ENCODE peak calls at places on chromosomes 6 and 20, in seven cellular contexts. One of them, this sample, is unnamed.

GRCh38 chr20:34825530-34826362 is at the start of gene NCOA6:
- DNase-seq in SK-N-SH: peak; percentile 97
- DNase-seq in K562: peak; percentile 92
- DNase-seq in H1: peak; percentile 13
- DNase-seq in GM12878: no peak
- DNase-seq in NT2/D1: peak; percentile 50
- DNase-seq in HCT116: peak; percentile 50
- DNase-seq in this sample: peak; percentile 76

GRCh38 chr6:127971945-127972391 is 71.1 kb upstream of the THEMIS start:
- DNase-seq in SK-N-SH: no peak
- DNase-seq in K562: no peak
- DNase-seq in H1: no peak
- DNase-seq in GM12878: no peak
- DNase-seq in NT2/D1: no peak
- DNase-seq in HCT116: no peak
- DNase-seq in this sample: peak; percentile 6

GRCh38 chr6:154894903-154895302 is 100.2 kb upstream of the TIAM2 start:
- DNase-seq in SK-N-SH: no peak
- DNase-seq in K562: no peak
- DNase-seq in H1: no peak
- DNase-seq in GM12878: no peak
- DNase-seq in NT2/D1: no peak
- DNase-seq in HCT116: no peak
- DNase-seq in this sample: no peak

GRCh38 chr6:48176909-48177308 is 65.9 kb upstream of the PTCHD4 start:
- DNase-seq in SK-N-SH: no peak
- DNase-seq in K562: no peak
- DNase-seq in H1: no peak
- DNase-seq in GM12878: no peak
- DNase-seq in NT2/D1: no peak
- DNase-seq in HCT116: no peak
- DNase-seq in this sample: no peak

GRCh38 chr6:137222376-137222775 is 3.2 kb upstream of the IFNGR1 start:
- DNase-seq in SK-N-SH: no peak
- DNase-seq in K562: no peak
- DNase-seq in H1: no peak
- DNase-seq in GM12878: no peak
- DNase-seq in NT2/D1: no peak
- DNase-seq in HCT116: no peak
- DNase-seq in this sample: no peak

GRCh38 chr6:3457710-3458605 is 1.1 kb upstream of the SLC22A23 start:
- DNase-seq in SK-N-SH: peak; percentile 37
- DNase-seq in K562: peak; percentile 50
- DNase-seq in H1: no peak
- DNase-seq in GM12878: no peak
- DNase-seq in NT2/D1: no peak
- DNase-seq in HCT116: peak; percentile 42
- DNase-seq in this sample: peak; percentile 37

GRCh38 chr20:9918360-9918759 is 79.5 kb upstream of the PAK5 start:
- DNase-seq in SK-N-SH: no peak
- DNase-seq in K562: no peak
- DNase-seq in H1: no peak
- DNase-seq in GM12878: no peak
- DNase-seq in NT2/D1: no peak
- DNase-seq in HCT116: no peak
- DNase-seq in this sample: no peak

GRCh38 chr6:141667580-141668309 is 465.0 kb upstream of the GJE1 start:
- DNase-seq in SK-N-SH: no peak
- DNase-seq in K562: no peak
- DNase-seq in H1: no peak
- DNase-seq in GM12878: no peak
- DNase-seq in NT2/D1: no peak
- DNase-seq in HCT116: no peak
- DNase-seq in this sample: no peak

GRCh38 chr6:161138545-161139303 is 135.1 kb downstream of the AGPAT4 start:
- DNase-seq in SK-N-SH: no peak
- DNase-seq in K562: no peak
- DNase-seq in H1: no peak
- DNase-seq in GM12878: no peak
- DNase-seq in NT2/D1: no peak
- DNase-seq in HCT116: no peak
- DNase-seq in this sample: no peak

GRCh38 chr6:168179702-168180382 is 100.8 kb upstream of the FRMD1 start:
- DNase-seq in SK-N-SH: no peak
- DNase-seq in K562: no peak
- DNase-seq in H1: no peak
- DNase-seq in GM12878: no peak
- DNase-seq in NT2/D1: no peak
- DNase-seq in HCT116: no peak
- DNase-seq in this sample: no peak

GRCh38 chr20:35013421-35014411 is 58.0 kb downstream of the MYH7B start:
- DNase-seq in SK-N-SH: peak; percentile 48
- DNase-seq in K562: no peak
- DNase-seq in H1: no peak
- DNase-seq in GM12878: no peak
- DNase-seq in NT2/D1: no peak
- DNase-seq in HCT116: no peak
- DNase-seq in this sample: no peak

GRCh38 chr6:138540468-138540867 is 41.2 kb upstream of the NHSL1 start:
- DNase-seq in SK-N-SH: no peak
- DNase-seq in K562: no peak
- DNase-seq in H1: no peak
- DNase-seq in GM12878: no peak
- DNase-seq in NT2/D1: no peak
- DNase-seq in HCT116: no peak
- DNase-seq in this sample: no peak

GRCh38 chr6:141347075-141347474 is 785.6 kb upstream of the GJE1 start:
- DNase-seq in SK-N-SH: no peak
- DNase-seq in K562: no peak
- DNase-seq in H1: no peak
- DNase-seq in GM12878: no peak
- DNase-seq in NT2/D1: no peak
- DNase-seq in HCT116: no peak
- DNase-seq in this sample: no peak

GRCh38 chr6:119148102-119148824 is 69.8 kb upstream of the FAM184A start:
- DNase-seq in SK-N-SH: peak; percentile 66
- DNase-seq in K562: peak; percentile 47
- DNase-seq in H1: no peak
- DNase-seq in GM12878: no peak
- DNase-seq in NT2/D1: peak; percentile 15
- DNase-seq in HCT116: peak; percentile 62
- DNase-seq in this sample: peak; percentile 79

GRCh38 chr6:42276008-42276890 is 58.6 kb upstream of the MRPS10 start:
- DNase-seq in SK-N-SH: no peak
- DNase-seq in K562: no peak
- DNase-seq in H1: no peak
- DNase-seq in GM12878: no peak
- DNase-seq in NT2/D1: no peak
- DNase-seq in HCT116: no peak
- DNase-seq in this sample: no peak

GRCh38 chr6:113862112-113862511 is 5.0 kb downstream of the MARCKS start:
- DNase-seq in SK-N-SH: no peak
- DNase-seq in K562: no peak
- DNase-seq in H1: no peak
- DNase-seq in GM12878: no peak
- DNase-seq in NT2/D1: no peak
- DNase-seq in HCT116: no peak
- DNase-seq in this sample: no peak

GRCh38 chr20:47355489-47356219 is 845 bp downstream of the ZMYND8 start:
- DNase-seq in SK-N-SH: no peak
- DNase-seq in K562: no peak
- DNase-seq in H1: no peak
- DNase-seq in GM12878: no peak
- DNase-seq in NT2/D1: no peak
- DNase-seq in HCT116: no peak
- DNase-seq in this sample: no peak

GRCh38 chr20:55160022-55160421 is 684.6 kb downstream of the DOK5 start:
- DNase-seq in SK-N-SH: no peak
- DNase-seq in K562: no peak
- DNase-seq in H1: no peak
- DNase-seq in GM12878: no peak
- DNase-seq in NT2/D1: no peak
- DNase-seq in HCT116: no peak
- DNase-seq in this sample: no peak

GRCh38 chr6:169800668-169801395 is 49.4 kb downstream of the ERMARD start:
- DNase-seq in SK-N-SH: no peak
- DNase-seq in K562: no peak
- DNase-seq in H1: no peak
- DNase-seq in GM12878: no peak
- DNase-seq in NT2/D1: no peak
- DNase-seq in HCT116: peak; percentile 13
- DNase-seq in this sample: peak; percentile 91
- TF ChIP-seq YY1 in SK-N-SH: no peak
- TF ChIP-seq YY1 in K562: no peak
- TF ChIP-seq YY1 in H1: no peak
- TF ChIP-seq YY1 in GM12878: no peak
- TF ChIP-seq YY1 in NT2/D1: no peak
- TF ChIP-seq YY1 in HCT116: no peak
- TF ChIP-seq YY1 in this sample: no peak

GRCh38 chr20:63132715-63133471 is 83.0 kb downstream of the YTHDF1 start:
- DNase-seq in SK-N-SH: no peak
- DNase-seq in K562: no peak
- DNase-seq in H1: no peak
- DNase-seq in GM12878: no peak
- DNase-seq in NT2/D1: no peak
- DNase-seq in HCT116: no peak
- DNase-seq in this sample: no peak

GRCh38 chr20:63133481-63134091 is 82.3 kb downstream of the YTHDF1 start:
- DNase-seq in SK-N-SH: no peak
- DNase-seq in K562: no peak
- DNase-seq in H1: no peak
- DNase-seq in GM12878: no peak
- DNase-seq in NT2/D1: no peak
- DNase-seq in HCT116: no peak
- DNase-seq in this sample: no peak

GRCh38 chr20:63130654-63131577 is 85.0 kb downstream of the YTHDF1 start:
- DNase-seq in SK-N-SH: no peak
- DNase-seq in K562: no peak
- DNase-seq in H1: no peak
- DNase-seq in GM12878: no peak
- DNase-seq in NT2/D1: no peak
- DNase-seq in HCT116: no peak
- DNase-seq in this sample: no peak

GRCh38 chr20:63134201-63134612 is 81.7 kb downstream of the YTHDF1 start:
- DNase-seq in SK-N-SH: no peak
- DNase-seq in K562: peak; percentile 39
- DNase-seq in H1: no peak
- DNase-seq in GM12878: no peak
- DNase-seq in NT2/D1: no peak
- DNase-seq in HCT116: no peak
- DNase-seq in this sample: no peak

DNA sequence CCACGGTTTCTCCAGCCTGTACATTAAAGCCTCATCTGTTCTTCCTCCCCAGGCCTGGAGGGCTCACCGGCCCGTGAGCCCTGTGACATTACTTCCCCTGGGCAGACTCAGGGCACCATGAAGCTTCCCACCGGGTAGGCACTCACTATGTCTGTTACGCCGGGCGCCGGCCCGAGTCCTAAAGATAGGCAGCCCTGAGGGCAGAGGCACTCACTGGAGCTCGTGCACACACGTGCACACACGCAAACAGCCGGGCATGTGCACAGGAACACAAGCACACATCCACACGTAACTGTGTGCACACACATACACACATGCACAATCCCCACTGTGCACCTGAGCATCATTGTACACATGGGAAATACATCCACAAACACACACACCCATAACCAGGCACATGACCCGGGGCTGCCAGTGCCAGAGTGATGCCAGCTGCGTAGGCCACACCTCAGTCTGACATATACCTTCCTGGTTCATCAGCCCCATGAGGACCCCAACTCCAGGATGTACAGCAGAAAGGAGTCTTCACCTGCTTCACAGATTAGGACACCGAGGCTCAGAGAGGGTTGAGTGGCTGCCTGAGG is 83.7 kb downstream of the YTHDF1 start:
- DNase-seq in SK-N-SH: no peak
- DNase-seq in K562: no peak
- DNase-seq in H1: no peak
- DNase-seq in GM12878: no peak
- DNase-seq in NT2/D1: no peak
- DNase-seq in HCT116: no peak
- DNase-seq in this sample: no peak
- TF ChIP-seq YY1 in SK-N-SH: no peak
- TF ChIP-seq YY1 in K562: no peak
- TF ChIP-seq YY1 in H1: no peak
- TF ChIP-seq YY1 in GM12878: no peak
- TF ChIP-seq YY1 in NT2/D1: no peak
- TF ChIP-seq YY1 in HCT116: no peak
- TF ChIP-seq YY1 in this sample: no peak

GRCh38 chr6:17293395-17293794 is 12.2 kb downstream of the RBM24 start:
- DNase-seq in SK-N-SH: no peak
- DNase-seq in K562: no peak
- DNase-seq in H1: no peak
- DNase-seq in GM12878: no peak
- DNase-seq in NT2/D1: no peak
- DNase-seq in HCT116: no peak
- DNase-seq in this sample: no peak

GRCh38 chr6:17292600-17293133 is 11.5 kb downstream of the RBM24 start:
- DNase-seq in SK-N-SH: no peak
- DNase-seq in K562: no peak
- DNase-seq in H1: no peak
- DNase-seq in GM12878: no peak
- DNase-seq in NT2/D1: no peak
- DNase-seq in HCT116: no peak
- DNase-seq in this sample: no peak

GRCh38 chr6:17291778-17292177 is 10.6 kb downstream of the RBM24 start:
- DNase-seq in SK-N-SH: peak; percentile 68
- DNase-seq in K562: no peak
- DNase-seq in H1: no peak
- DNase-seq in GM12878: no peak
- DNase-seq in NT2/D1: no peak
- DNase-seq in HCT116: no peak
- DNase-seq in this sample: no peak

GRCh38 chr6:17289491-17290106 is 8.4 kb downstream of the RBM24 start:
- DNase-seq in SK-N-SH: no peak
- DNase-seq in K562: no peak
- DNase-seq in H1: no peak
- DNase-seq in GM12878: no peak
- DNase-seq in NT2/D1: no peak
- DNase-seq in HCT116: no peak
- DNase-seq in this sample: no peak
- TF ChIP-seq YY1 in SK-N-SH: no peak
- TF ChIP-seq YY1 in K562: no peak
- TF ChIP-seq YY1 in H1: no peak
- TF ChIP-seq YY1 in GM12878: no peak
- TF ChIP-seq YY1 in NT2/D1: no peak
- TF ChIP-seq YY1 in HCT116: no peak
- TF ChIP-seq YY1 in this sample: no peak

DNA sequence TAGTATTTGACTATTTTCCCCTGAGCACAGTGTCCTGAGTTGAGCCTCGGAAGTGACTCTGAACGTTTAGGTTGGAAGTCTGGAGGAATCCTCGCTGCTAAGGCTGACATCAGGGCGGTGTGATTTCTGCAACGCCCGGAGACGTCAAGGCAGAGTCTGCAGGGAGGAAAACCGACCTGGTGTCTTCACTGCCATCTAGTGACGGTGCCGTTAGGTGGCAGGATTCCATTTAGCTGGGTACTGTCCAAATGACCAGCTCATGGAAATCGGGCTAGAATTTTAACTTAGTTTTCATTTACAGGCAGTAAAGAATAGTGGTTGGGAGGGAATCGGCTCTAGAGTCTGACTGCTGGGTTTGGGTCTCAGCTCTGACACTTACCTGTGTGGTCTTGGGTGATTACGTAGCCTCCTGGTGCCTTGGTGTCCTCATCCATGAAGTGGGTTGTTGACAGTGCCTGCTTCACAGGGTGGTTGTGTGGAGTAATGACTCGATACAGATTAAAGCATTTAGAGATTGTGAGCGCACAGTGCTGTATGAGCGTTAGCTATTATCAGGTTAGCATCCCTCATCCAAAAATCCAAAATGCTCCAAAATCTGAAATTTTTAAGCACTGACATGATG is 35.0 kb downstream of the FOXF2 start:
- DNase-seq in SK-N-SH: peak; percentile 34
- DNase-seq in K562: peak; percentile 57
- DNase-seq in H1: peak; percentile 31
- DNase-seq in GM12878: no peak
- DNase-seq in NT2/D1: no peak
- DNase-seq in HCT116: peak; percentile 60
- DNase-seq in this sample: peak; percentile 54
- TF ChIP-seq YY1 in SK-N-SH: no peak
- TF ChIP-seq YY1 in K562: no peak
- TF ChIP-seq YY1 in H1: no peak
- TF ChIP-seq YY1 in GM12878: peak; percentile 12
- TF ChIP-seq YY1 in NT2/D1: no peak
- TF ChIP-seq YY1 in HCT116: no peak
- TF ChIP-seq YY1 in this sample: no peak